ENCODE peak calls at places on chromosomes 11 and 22, in six cellular contexts. Q is activated T-cell treated with anti-CD3 and anti-CD28 coated beads for 1 hour, R is hepatic stellate cell, V is cerebellum, W is amygdala, E is B cell. T is an unnamed sample.

GRCh38 chr22:31618057-31618456 is 44.0 kb downstream of the PISD start:
- DNase-seq in R (no peak), V (no peak), Q (no peak), E (no peak), W (no peak), T (no peak)

GRCh38 chr11:64095286-64095825 is 59.6 kb downstream of the FLRT1 start:
- DNase-seq in W (no peak), R (no peak), E (no peak), Q (no peak), V (no peak), T (no peak)

GRCh38 chr11:44623321-44623715 is 57.9 kb downstream of the CD82 start:
- DNase-seq in R (no peak), E (no peak), V (no peak), Q (no peak), W (no peak), T (no peak)

GRCh38 chr11:79189055-79189454 is 251.8 kb downstream of the TENM4 start:
- DNase-seq in E (no peak), V (no peak), Q (no peak), W (no peak), R (no peak), T (no peak)

GRCh38 chr22:46373838-46374662 is 38.5 kb downstream of the TRMU start:
- DNase-seq in Q (no peak), E (no peak), R (no peak), V (no peak), W (no peak), T (peak)

GRCh38 chr11:80758787-80759186 is 1318.0 kb upstream of the TENM4 start:
- DNase-seq in R (no peak), Q (no peak), W (no peak), V (no peak), E (no peak), T (no peak)

GRCh38 chr22:22060200-22061084 is 77.9 kb upstream of the TOP3B start:
- DNase-seq in W (peak), R (peak), Q (peak), V (no peak), E (peak), T (no peak)

GRCh38 chr11:13278620-13279486 is 1.3 kb downstream of the BMAL1 start:
- DNase-seq in E (no peak), W (no peak), V (peak), Q (no peak), R (peak), T (peak)